ENCODE peak calls at places on chromosome 20, in five cellular contexts. One of them, this sample, is unnamed.

GRCh38 chr20:54058420-54059139 is 11.8 kb downstream of the BCAS1 start:
- DNase-seq in WERI-Rb-1: no peak
- DNase-seq in tibial artery: no peak
- DNase-seq in caudate nucleus: no peak
- DNase-seq in tibial nerve: no peak
- DNase-seq in this sample: no peak

GRCh38 chr20:39429716-39430115 is 467.6 kb downstream of the DHX35 start:
- DNase-seq in WERI-Rb-1: peak
- DNase-seq in tibial artery: no peak
- DNase-seq in caudate nucleus: no peak
- DNase-seq in tibial nerve: no peak
- DNase-seq in this sample: no peak

GRCh38 chr20:18692453-18692852 is 104.6 kb downstream of the DTD1 start:
- DNase-seq in WERI-Rb-1: no peak
- DNase-seq in tibial artery: no peak
- DNase-seq in caudate nucleus: no peak
- DNase-seq in tibial nerve: no peak
- DNase-seq in this sample: no peak

GRCh38 chr20:51365670-51366069 is 176.8 kb downstream of the NFATC2 start:
- DNase-seq in WERI-Rb-1: no peak
- DNase-seq in tibial artery: no peak
- DNase-seq in caudate nucleus: no peak
- DNase-seq in tibial nerve: no peak
- DNase-seq in this sample: no peak

GRCh38 chr20:63337786-63338420 is 23.2 kb downstream of the CHRNA4 start:
- DNase-seq in WERI-Rb-1: no peak
- DNase-seq in tibial artery: no peak
- DNase-seq in caudate nucleus: no peak
- DNase-seq in tibial nerve: no peak
- DNase-seq in this sample: no peak

GRCh38 chr20:46129955-46130481 is 11.9 kb downstream of the CD40 start:
- DNase-seq in WERI-Rb-1: peak
- DNase-seq in tibial artery: no peak
- DNase-seq in caudate nucleus: no peak
- DNase-seq in tibial nerve: no peak
- DNase-seq in this sample: no peak

GRCh38 chr20:45510242-45510862 is 5.1 kb downstream of the SPINT3 start:
- DNase-seq in WERI-Rb-1: no peak
- DNase-seq in tibial artery: no peak
- DNase-seq in caudate nucleus: no peak
- DNase-seq in tibial nerve: no peak
- DNase-seq in this sample: no peak

GRCh38 chr20:23653400-23653938 is 15.7 kb upstream of the CST3 start:
- DNase-seq in WERI-Rb-1: no peak
- DNase-seq in tibial artery: no peak
- DNase-seq in caudate nucleus: no peak
- DNase-seq in tibial nerve: no peak
- DNase-seq in this sample: no peak

GRCh38 chr20:60297649-60298048 is 339.4 kb downstream of the CDH26 start:
- DNase-seq in WERI-Rb-1: no peak
- DNase-seq in tibial artery: no peak
- DNase-seq in caudate nucleus: no peak
- DNase-seq in tibial nerve: no peak
- DNase-seq in this sample: no peak

GRCh38 chr20:1803216-1804128 is 91.7 kb upstream of the SIRPA start:
- DNase-seq in WERI-Rb-1: peak
- DNase-seq in tibial artery: peak
- DNase-seq in caudate nucleus: no peak
- DNase-seq in tibial nerve: no peak
- DNase-seq in this sample: no peak
- H3K27ac ChIP-seq in WERI-Rb-1: peak
- H3K27ac ChIP-seq in tibial artery: peak
- H3K27ac ChIP-seq in caudate nucleus: peak
- H3K27ac ChIP-seq in tibial nerve: peak
- H3K27ac ChIP-seq in this sample: peak

GRCh38 chr20:33859751-33860150 is 48.6 kb downstream of the CHMP4B start:
- DNase-seq in WERI-Rb-1: no peak
- DNase-seq in tibial artery: no peak
- DNase-seq in caudate nucleus: no peak
- DNase-seq in tibial nerve: no peak
- DNase-seq in this sample: no peak
- H3K27ac ChIP-seq in WERI-Rb-1: no peak
- H3K27ac ChIP-seq in tibial artery: no peak
- H3K27ac ChIP-seq in caudate nucleus: no peak
- H3K27ac ChIP-seq in tibial nerve: no peak
- H3K27ac ChIP-seq in this sample: no peak

GRCh38 chr20:58899518-58899917 is 47.0 kb downstream of the GNAS start:
- DNase-seq in WERI-Rb-1: no peak
- DNase-seq in tibial artery: no peak
- DNase-seq in caudate nucleus: no peak
- DNase-seq in tibial nerve: no peak
- DNase-seq in this sample: no peak

GRCh38 chr20:58905236-58905635 is 52.7 kb downstream of the GNAS start:
- DNase-seq in WERI-Rb-1: no peak
- DNase-seq in tibial artery: no peak
- DNase-seq in caudate nucleus: no peak
- DNase-seq in tibial nerve: no peak
- DNase-seq in this sample: no peak

GRCh38 chr20:58900292-58900931 is 47.9 kb downstream of the GNAS start:
- DNase-seq in WERI-Rb-1: peak
- DNase-seq in tibial artery: no peak
- DNase-seq in caudate nucleus: no peak
- DNase-seq in tibial nerve: no peak
- DNase-seq in this sample: no peak

GRCh38 chr20:58903636-58904035 is 51.1 kb downstream of the GNAS start:
- DNase-seq in WERI-Rb-1: no peak
- DNase-seq in tibial artery: no peak
- DNase-seq in caudate nucleus: no peak
- DNase-seq in tibial nerve: no peak
- DNase-seq in this sample: no peak

DNA sequence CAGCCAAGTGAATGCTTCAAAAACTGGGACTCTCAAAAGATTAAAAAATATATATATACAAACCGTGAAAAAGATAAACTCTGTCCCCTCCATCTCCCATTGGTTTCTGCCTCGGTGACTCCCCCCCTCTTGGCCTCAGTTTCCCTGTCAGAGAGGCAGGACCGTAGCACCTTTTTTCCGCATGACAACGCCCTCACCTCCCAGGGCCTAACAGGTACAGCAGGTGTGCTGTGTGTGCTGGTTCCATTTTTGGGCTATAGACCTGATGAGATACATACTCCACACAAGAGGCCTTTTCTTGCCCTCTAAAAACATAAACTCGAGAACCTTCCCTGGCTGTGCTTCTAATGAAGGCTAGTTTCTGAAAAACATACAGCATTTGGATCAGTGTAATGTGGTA is 49.5 kb downstream of the GNAS start:
- DNase-seq in WERI-Rb-1: no peak
- DNase-seq in tibial artery: no peak
- DNase-seq in caudate nucleus: no peak
- DNase-seq in tibial nerve: no peak
- DNase-seq in this sample: no peak
- H3K27ac ChIP-seq in WERI-Rb-1: peak
- H3K27ac ChIP-seq in tibial artery: no peak
- H3K27ac ChIP-seq in caudate nucleus: no peak
- H3K27ac ChIP-seq in tibial nerve: no peak
- H3K27ac ChIP-seq in this sample: no peak

GRCh38 chr20:5863040-5863811 is 87.1 kb downstream of the TRMT6 start:
- DNase-seq in WERI-Rb-1: peak
- DNase-seq in tibial artery: no peak
- DNase-seq in caudate nucleus: no peak
- DNase-seq in tibial nerve: no peak
- DNase-seq in this sample: no peak
- H3K27ac ChIP-seq in WERI-Rb-1: peak
- H3K27ac ChIP-seq in tibial artery: no peak
- H3K27ac ChIP-seq in caudate nucleus: no peak
- H3K27ac ChIP-seq in tibial nerve: no peak
- H3K27ac ChIP-seq in this sample: no peak

GRCh38 chr20:62301111-62301668 is 1.6 kb upstream of the ADRM1 start:
- DNase-seq in WERI-Rb-1: no peak
- DNase-seq in tibial artery: no peak
- DNase-seq in caudate nucleus: no peak
- DNase-seq in tibial nerve: no peak
- DNase-seq in this sample: no peak
- H3K27ac ChIP-seq in WERI-Rb-1: peak
- H3K27ac ChIP-seq in tibial artery: peak
- H3K27ac ChIP-seq in caudate nucleus: no peak
- H3K27ac ChIP-seq in tibial nerve: no peak
- H3K27ac ChIP-seq in this sample: no peak

DNA sequence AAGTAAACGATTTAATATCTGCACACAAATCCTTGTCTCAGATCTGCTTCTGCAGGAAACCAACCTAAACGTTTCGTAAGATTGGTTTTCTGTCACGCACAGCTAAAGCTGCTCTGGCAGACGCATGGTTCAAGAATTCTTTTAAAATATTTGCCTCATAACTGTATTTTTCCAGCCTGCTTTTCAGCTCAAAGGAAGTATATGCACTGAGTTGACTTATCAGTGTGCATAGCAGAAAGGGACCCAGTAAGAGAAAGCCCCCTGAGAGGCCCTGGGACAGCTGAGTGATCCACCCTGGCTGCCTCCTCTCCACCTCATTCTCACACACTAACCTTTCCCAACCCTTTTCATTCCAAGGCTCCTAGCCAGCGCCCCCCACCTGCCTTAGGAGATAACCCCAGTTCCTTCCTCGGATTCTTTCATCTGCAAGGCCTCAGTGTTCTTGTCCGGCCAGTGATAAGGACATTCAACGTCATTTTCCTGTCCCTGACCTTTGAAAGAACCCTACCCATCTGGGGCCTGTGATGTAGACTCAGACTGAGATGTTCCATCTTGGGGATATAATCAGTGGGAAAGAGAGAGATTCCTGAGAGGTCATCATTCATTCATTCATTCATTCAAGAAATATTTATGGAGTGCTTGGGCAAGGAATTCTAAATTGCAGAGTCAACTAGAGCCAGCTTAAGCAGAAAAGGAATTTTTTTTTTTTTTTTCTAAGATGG is 22.4 kb upstream of the SLC9A8 start:
- DNase-seq in WERI-Rb-1: no peak
- DNase-seq in tibial artery: peak
- DNase-seq in caudate nucleus: no peak
- DNase-seq in tibial nerve: no peak
- DNase-seq in this sample: no peak
- H3K27ac ChIP-seq in WERI-Rb-1: no peak
- H3K27ac ChIP-seq in tibial artery: no peak
- H3K27ac ChIP-seq in caudate nucleus: no peak
- H3K27ac ChIP-seq in tibial nerve: no peak
- H3K27ac ChIP-seq in this sample: peak

This sample was measured in thoracic aorta.